ENCODE peak calls at places on chromosomes 16 and 17, in six cellular contexts. One of them, this sample, is unnamed.

GRCh38 chr17:48753794-48754499 is 25.4 kb upstream of the HOXB13 start:
- DNase-seq in fibroblast of mammary gland: peak
- DNase-seq in pancreas: no peak
- DNase-seq in AG09319: no peak
- DNase-seq in GM13976: no peak
- DNase-seq in left lung: no peak
- DNase-seq in this sample: no peak

GRCh38 chr16:61926766-61927165 is 109.5 kb downstream of the CDH8 start:
- DNase-seq in fibroblast of mammary gland: no peak
- DNase-seq in pancreas: no peak
- DNase-seq in AG09319: no peak
- DNase-seq in GM13976: no peak
- DNase-seq in left lung: no peak
- DNase-seq in this sample: no peak

GRCh38 chr17:41338961-41339485 is 11.6 kb downstream of the KRT33A start:
- DNase-seq in fibroblast of mammary gland: no peak
- DNase-seq in pancreas: no peak
- DNase-seq in AG09319: peak
- DNase-seq in GM13976: no peak
- DNase-seq in left lung: no peak
- DNase-seq in this sample: no peak

GRCh38 chr16:77807-78443 is at the start of gene MPG:
- DNase-seq in fibroblast of mammary gland: peak
- DNase-seq in pancreas: peak
- DNase-seq in AG09319: no peak
- DNase-seq in GM13976: peak
- DNase-seq in left lung: peak
- DNase-seq in this sample: peak

GRCh38 chr17:75135946-75136345 is 4.4 kb upstream of the NT5C start:
- DNase-seq in fibroblast of mammary gland: no peak
- DNase-seq in pancreas: no peak
- DNase-seq in AG09319: no peak
- DNase-seq in GM13976: no peak
- DNase-seq in left lung: no peak
- DNase-seq in this sample: no peak

GRCh38 chr17:4566785-4567184 is 6.4 kb upstream of the GGT6 start:
- DNase-seq in fibroblast of mammary gland: peak
- DNase-seq in pancreas: no peak
- DNase-seq in AG09319: no peak
- DNase-seq in GM13976: peak
- DNase-seq in left lung: no peak
- DNase-seq in this sample: no peak

GRCh38 chr16:89135166-89135565 is 36.4 kb upstream of the CDH15 start:
- DNase-seq in fibroblast of mammary gland: no peak
- DNase-seq in pancreas: peak
- DNase-seq in AG09319: no peak
- DNase-seq in GM13976: no peak
- DNase-seq in left lung: no peak
- DNase-seq in this sample: no peak

GRCh38 chr17:39219647-39220154 is 6.0 kb downstream of the STAC2 start:
- DNase-seq in fibroblast of mammary gland: no peak
- DNase-seq in pancreas: peak
- DNase-seq in AG09319: no peak
- DNase-seq in GM13976: no peak
- DNase-seq in left lung: no peak
- DNase-seq in this sample: no peak

GRCh38 chr17:37493249-37494027 is 3.7 kb downstream of the DUSP14 start:
- DNase-seq in fibroblast of mammary gland: peak
- DNase-seq in pancreas: no peak
- DNase-seq in AG09319: no peak
- DNase-seq in GM13976: no peak
- DNase-seq in left lung: no peak
- DNase-seq in this sample: no peak

GRCh38 chr17:17141860-17142552 is 64.1 kb downstream of the PLD6 start:
- DNase-seq in fibroblast of mammary gland: peak
- DNase-seq in pancreas: peak
- DNase-seq in AG09319: no peak
- DNase-seq in GM13976: peak
- DNase-seq in left lung: peak
- DNase-seq in this sample: no peak

GRCh38 chr16:28317040-28317880 is 24.9 kb downstream of the SBK1 start:
- DNase-seq in fibroblast of mammary gland: peak
- DNase-seq in pancreas: peak
- DNase-seq in AG09319: no peak
- DNase-seq in GM13976: peak
- DNase-seq in left lung: peak
- DNase-seq in this sample: peak

GRCh38 chr16:12245923-12246290 is 269.4 kb downstream of the SNX29 start:
- DNase-seq in fibroblast of mammary gland: no peak
- DNase-seq in pancreas: no peak
- DNase-seq in AG09319: no peak
- DNase-seq in GM13976: no peak
- DNase-seq in left lung: no peak
- DNase-seq in this sample: no peak

GRCh38 chr16:68319185-68319908 is 8.5 kb downstream of the PRMT7 start:
- DNase-seq in fibroblast of mammary gland: no peak
- DNase-seq in pancreas: no peak
- DNase-seq in AG09319: no peak
- DNase-seq in GM13976: peak
- DNase-seq in left lung: no peak
- DNase-seq in this sample: peak

GRCh38 chr17:32930512-32930911 is 2.6 kb downstream of the TMEM98 start:
- DNase-seq in fibroblast of mammary gland: no peak
- DNase-seq in pancreas: no peak
- DNase-seq in AG09319: no peak
- DNase-seq in GM13976: no peak
- DNase-seq in left lung: no peak
- DNase-seq in this sample: no peak

GRCh38 chr17:21475555-21475954 is 99.4 kb downstream of the KCNJ12 start:
- DNase-seq in fibroblast of mammary gland: no peak
- DNase-seq in pancreas: no peak
- DNase-seq in AG09319: no peak
- DNase-seq in GM13976: no peak
- DNase-seq in left lung: no peak
- DNase-seq in this sample: no peak

GRCh38 chr17:81948635-81949378 is 1.8 kb upstream of the MYADML2 start:
- DNase-seq in fibroblast of mammary gland: no peak
- DNase-seq in pancreas: peak
- DNase-seq in AG09319: no peak
- DNase-seq in GM13976: no peak
- DNase-seq in left lung: no peak
- DNase-seq in this sample: no peak

GRCh38 chr17:44794699-44795413 is 35.2 kb downstream of the GJC1 start:
- DNase-seq in fibroblast of mammary gland: peak
- DNase-seq in pancreas: no peak
- DNase-seq in AG09319: peak
- DNase-seq in GM13976: no peak
- DNase-seq in left lung: no peak
- DNase-seq in this sample: no peak

GRCh38 chr17:8060274-8060673 is 21.4 kb downstream of the ALOX15B start:
- DNase-seq in fibroblast of mammary gland: peak
- DNase-seq in pancreas: no peak
- DNase-seq in AG09319: no peak
- DNase-seq in GM13976: peak
- DNase-seq in left lung: no peak
- DNase-seq in this sample: peak

GRCh38 chr16:47019563-47019962 is 46.1 kb upstream of the DNAJA2 start:
- DNase-seq in fibroblast of mammary gland: no peak
- DNase-seq in pancreas: no peak
- DNase-seq in AG09319: no peak
- DNase-seq in GM13976: no peak
- DNase-seq in left lung: no peak
- DNase-seq in this sample: no peak
- TF ChIP-seq CTCF in fibroblast of mammary gland: peak
- TF ChIP-seq CTCF in pancreas: no peak
- TF ChIP-seq CTCF in AG09319: no peak
- TF ChIP-seq CTCF in GM13976: no peak
- TF ChIP-seq CTCF in left lung: no peak
- TF ChIP-seq CTCF in this sample: no peak

DNA sequence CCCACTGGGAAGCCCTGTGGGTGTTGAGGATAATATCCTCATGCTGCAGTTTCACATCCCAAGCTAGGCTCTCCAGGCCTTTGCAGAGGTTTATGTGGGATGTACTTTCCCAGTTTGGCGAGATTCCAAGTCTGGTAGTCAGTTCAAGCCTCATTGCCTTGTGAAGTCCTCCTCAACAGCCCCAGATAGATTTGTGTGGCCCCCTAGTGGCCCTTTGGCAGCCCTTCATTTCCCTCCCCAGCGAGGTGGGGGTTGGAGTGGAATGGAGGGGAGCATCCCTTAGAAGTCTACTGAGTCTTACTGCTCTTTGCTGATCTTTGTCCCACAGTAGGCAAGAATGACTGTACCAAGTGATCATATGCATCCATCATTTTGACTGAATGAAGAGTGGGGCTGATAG is 137.9 kb downstream of the CDH11 start:
- DNase-seq in fibroblast of mammary gland: peak
- DNase-seq in pancreas: no peak
- DNase-seq in AG09319: peak
- DNase-seq in GM13976: no peak
- DNase-seq in left lung: no peak
- DNase-seq in this sample: no peak
- TF ChIP-seq CTCF in fibroblast of mammary gland: peak
- TF ChIP-seq CTCF in pancreas: no peak
- TF ChIP-seq CTCF in AG09319: peak
- TF ChIP-seq CTCF in GM13976: peak
- TF ChIP-seq CTCF in left lung: peak
- TF ChIP-seq CTCF in this sample: no peak

GRCh38 chr17:83073389-83074063 is 5.9 kb upstream of the METRNL start:
- DNase-seq in fibroblast of mammary gland: peak
- DNase-seq in pancreas: peak
- DNase-seq in AG09319: no peak
- DNase-seq in GM13976: no peak
- DNase-seq in left lung: no peak
- DNase-seq in this sample: no peak
- TF ChIP-seq CTCF in fibroblast of mammary gland: no peak
- TF ChIP-seq CTCF in pancreas: no peak
- TF ChIP-seq CTCF in AG09319: no peak
- TF ChIP-seq CTCF in GM13976: no peak
- TF ChIP-seq CTCF in left lung: no peak
- TF ChIP-seq CTCF in this sample: no peak

DNA sequence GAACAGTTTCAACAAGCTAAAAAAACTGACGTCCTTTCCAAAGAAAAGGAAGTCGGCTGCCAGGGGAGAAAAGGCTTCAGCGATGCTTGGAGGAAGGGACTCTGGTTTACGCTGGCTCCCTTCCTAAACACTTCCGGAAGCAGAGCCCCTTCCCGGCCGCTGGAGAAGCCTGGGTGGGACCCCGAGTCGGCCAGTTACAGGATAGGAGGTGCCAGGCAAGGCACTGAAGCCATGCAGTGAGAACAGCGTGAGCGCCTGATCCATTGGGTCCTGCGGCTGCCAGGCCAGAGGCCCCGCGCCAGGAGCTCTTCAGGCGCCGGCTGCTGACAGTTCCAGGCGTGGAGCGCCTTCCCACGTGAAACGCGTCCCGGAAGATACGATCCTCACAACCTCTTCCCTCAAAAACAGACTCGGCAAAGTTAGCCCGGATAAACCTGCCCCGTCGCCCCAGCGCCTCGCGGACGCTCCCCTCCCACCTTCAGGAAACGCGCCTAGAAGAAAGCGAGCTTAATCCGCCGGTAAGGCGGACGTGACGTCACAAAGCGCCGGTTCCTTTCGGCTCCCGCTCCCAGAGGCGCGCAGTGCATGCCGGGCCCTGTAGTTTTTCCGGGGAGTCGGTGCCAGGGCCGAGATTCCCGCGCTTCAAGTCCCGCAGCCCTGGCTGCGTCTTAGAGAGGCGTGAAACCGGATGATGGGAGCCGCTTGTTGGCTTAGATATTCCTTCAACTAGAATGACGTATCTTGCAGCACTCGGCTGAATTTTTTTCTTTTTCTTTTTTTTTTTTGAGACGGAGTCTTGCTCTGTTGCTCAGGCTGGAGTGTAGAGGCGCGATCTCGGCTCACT is at the start of gene ADAT1:
- DNase-seq in fibroblast of mammary gland: peak
- DNase-seq in pancreas: peak
- DNase-seq in AG09319: peak
- DNase-seq in GM13976: peak
- DNase-seq in left lung: peak
- DNase-seq in this sample: peak
- TF ChIP-seq CTCF in fibroblast of mammary gland: no peak
- TF ChIP-seq CTCF in pancreas: no peak
- TF ChIP-seq CTCF in AG09319: no peak
- TF ChIP-seq CTCF in GM13976: no peak
- TF ChIP-seq CTCF in left lung: no peak
- TF ChIP-seq CTCF in this sample: no peak

GRCh38 chr16:29815793-29816693 is at the start of gene PAGR1:
- DNase-seq in fibroblast of mammary gland: peak
- DNase-seq in pancreas: peak
- DNase-seq in AG09319: peak
- DNase-seq in GM13976: peak
- DNase-seq in left lung: peak
- DNase-seq in this sample: peak

GRCh38 chr16:29814592-29814991 is 1.4 kb upstream of the PAGR1 start:
- DNase-seq in fibroblast of mammary gland: no peak
- DNase-seq in pancreas: peak
- DNase-seq in AG09319: no peak
- DNase-seq in GM13976: no peak
- DNase-seq in left lung: no peak
- DNase-seq in this sample: no peak

GRCh38 chr16:29818082-29818481 is 2.1 kb downstream of the PAGR1 start:
- DNase-seq in fibroblast of mammary gland: no peak
- DNase-seq in pancreas: no peak
- DNase-seq in AG09319: no peak
- DNase-seq in GM13976: no peak
- DNase-seq in left lung: no peak
- DNase-seq in this sample: no peak

GRCh38 chr16:29815032-29815721 is 775 bp upstream of the PAGR1 start:
- DNase-seq in fibroblast of mammary gland: no peak
- DNase-seq in pancreas: peak
- DNase-seq in AG09319: no peak
- DNase-seq in GM13976: no peak
- DNase-seq in left lung: no peak
- DNase-seq in this sample: no peak

GRCh38 chr16:29816694-29817441 is 916 bp downstream of the PAGR1 start:
- DNase-seq in fibroblast of mammary gland: peak
- DNase-seq in pancreas: peak
- DNase-seq in AG09319: no peak
- DNase-seq in GM13976: peak
- DNase-seq in left lung: peak
- DNase-seq in this sample: peak
- TF ChIP-seq CTCF in fibroblast of mammary gland: no peak
- TF ChIP-seq CTCF in pancreas: no peak
- TF ChIP-seq CTCF in AG09319: no peak
- TF ChIP-seq CTCF in GM13976: no peak
- TF ChIP-seq CTCF in left lung: no peak
- TF ChIP-seq CTCF in this sample: no peak

This sample was measured in natural killer cell.